ENCODE peak calls at places on chromosomes 5 and 9, in ten cellular contexts. One of them, this sample, is unnamed.

GRCh38 chr5:38847549-38848341 is 1.9 kb downstream of the OSMR start:
- DNase-seq in adrenal gland: no peak
- DNase-seq in lower lobe of right lung: no peak
- DNase-seq in ovary: no peak
- DNase-seq in psoas muscle: no peak
- DNase-seq in sigmoid colon: no peak
- DNase-seq in ascending aorta: no peak
- DNase-seq in A673: no peak
- DNase-seq in cardiac muscle cell: no peak
- DNase-seq in astrocyte: peak; percentile 64
- DNase-seq in this sample: no peak

GRCh38 chr5:98734646-98735045 is 38.8 kb upstream of the RGMB start:
- DNase-seq in sigmoid colon: no peak
- DNase-seq in A673: peak; percentile 14
- DNase-seq in adrenal gland: no peak
- DNase-seq in cardiac muscle cell: no peak
- DNase-seq in psoas muscle: no peak
- DNase-seq in lower lobe of right lung: no peak
- DNase-seq in ascending aorta: no peak
- DNase-seq in astrocyte: no peak
- DNase-seq in ovary: no peak
- DNase-seq in this sample: no peak

GRCh38 chr5:74316064-74316586 is 324.4 kb downstream of the ENC1 start:
- DNase-seq in A673: peak; percentile 10
- DNase-seq in cardiac muscle cell: no peak
- DNase-seq in ovary: no peak
- DNase-seq in psoas muscle: peak; percentile 22
- DNase-seq in astrocyte: peak; percentile 98
- DNase-seq in adrenal gland: peak; percentile 40
- DNase-seq in ascending aorta: peak; percentile 90
- DNase-seq in lower lobe of right lung: no peak
- DNase-seq in sigmoid colon: no peak
- DNase-seq in this sample: peak; percentile 61

GRCh38 chr9:105828596-105829213 is 134.4 kb downstream of the TMEM38B start:
- DNase-seq in lower lobe of right lung: no peak
- DNase-seq in sigmoid colon: no peak
- DNase-seq in cardiac muscle cell: no peak
- DNase-seq in psoas muscle: no peak
- DNase-seq in astrocyte: no peak
- DNase-seq in A673: no peak
- DNase-seq in adrenal gland: no peak
- DNase-seq in ascending aorta: no peak
- DNase-seq in ovary: no peak
- DNase-seq in this sample: no peak

GRCh38 chr5:16773990-16774389 is 157.2 kb upstream of the RETREG1 start:
- DNase-seq in ascending aorta: no peak
- DNase-seq in psoas muscle: no peak
- DNase-seq in cardiac muscle cell: no peak
- DNase-seq in ovary: no peak
- DNase-seq in lower lobe of right lung: no peak
- DNase-seq in A673: peak; percentile 73
- DNase-seq in astrocyte: peak; percentile 6
- DNase-seq in sigmoid colon: no peak
- DNase-seq in adrenal gland: no peak
- DNase-seq in this sample: no peak

GRCh38 chr5:119333421-119333851 is 22.4 kb upstream of the TNFAIP8 start:
- DNase-seq in ovary: no peak
- DNase-seq in A673: no peak
- DNase-seq in psoas muscle: no peak
- DNase-seq in cardiac muscle cell: no peak
- DNase-seq in adrenal gland: no peak
- DNase-seq in sigmoid colon: no peak
- DNase-seq in astrocyte: no peak
- DNase-seq in ascending aorta: no peak
- DNase-seq in lower lobe of right lung: no peak
- DNase-seq in this sample: no peak

GRCh38 chr5:127298623-127299022 is 8.0 kb downstream of the MEGF10 start:
- DNase-seq in sigmoid colon: no peak
- DNase-seq in ovary: no peak
- DNase-seq in adrenal gland: no peak
- DNase-seq in cardiac muscle cell: no peak
- DNase-seq in A673: no peak
- DNase-seq in lower lobe of right lung: no peak
- DNase-seq in ascending aorta: no peak
- DNase-seq in astrocyte: no peak
- DNase-seq in psoas muscle: no peak
- DNase-seq in this sample: no peak

GRCh38 chr9:114674798-114675554 is 7.0 kb downstream of the TEX48 start:
- DNase-seq in sigmoid colon: no peak
- DNase-seq in cardiac muscle cell: no peak
- DNase-seq in A673: no peak
- DNase-seq in astrocyte: peak; percentile 56
- DNase-seq in psoas muscle: no peak
- DNase-seq in ovary: no peak
- DNase-seq in ascending aorta: no peak
- DNase-seq in adrenal gland: no peak
- DNase-seq in lower lobe of right lung: no peak
- DNase-seq in this sample: no peak

GRCh38 chr5:141779642-141780041 is 97.6 kb upstream of the ARAP3 start:
- DNase-seq in sigmoid colon: peak; percentile 76
- DNase-seq in psoas muscle: peak; percentile 34
- DNase-seq in A673: no peak
- DNase-seq in ascending aorta: no peak
- DNase-seq in ovary: no peak
- DNase-seq in astrocyte: peak; percentile 75
- DNase-seq in cardiac muscle cell: no peak
- DNase-seq in lower lobe of right lung: no peak
- DNase-seq in adrenal gland: no peak
- DNase-seq in this sample: no peak

GRCh38 chr9:126327750-126328120 is 1.1 kb downstream of the MVB12B start:
- DNase-seq in sigmoid colon: no peak
- DNase-seq in lower lobe of right lung: no peak
- DNase-seq in A673: no peak
- DNase-seq in ovary: no peak
- DNase-seq in adrenal gland: no peak
- DNase-seq in astrocyte: no peak
- DNase-seq in ascending aorta: no peak
- DNase-seq in psoas muscle: no peak
- DNase-seq in cardiac muscle cell: no peak
- DNase-seq in this sample: no peak

GRCh38 chr5:72152506-72152905 is 45.2 kb downstream of the MAP1B start:
- DNase-seq in adrenal gland: no peak
- DNase-seq in astrocyte: peak; percentile 45
- DNase-seq in A673: no peak
- DNase-seq in lower lobe of right lung: no peak
- DNase-seq in ovary: no peak
- DNase-seq in ascending aorta: no peak
- DNase-seq in sigmoid colon: no peak
- DNase-seq in psoas muscle: no peak
- DNase-seq in cardiac muscle cell: no peak
- DNase-seq in this sample: no peak

GRCh38 chr9:108093773-108094675 is 604.5 kb upstream of the KLF4 start:
- DNase-seq in adrenal gland: no peak
- DNase-seq in astrocyte: peak; percentile 98
- DNase-seq in ovary: no peak
- DNase-seq in sigmoid colon: no peak
- DNase-seq in lower lobe of right lung: no peak
- DNase-seq in cardiac muscle cell: no peak
- DNase-seq in A673: no peak
- DNase-seq in ascending aorta: no peak
- DNase-seq in psoas muscle: no peak
- DNase-seq in this sample: no peak

GRCh38 chr9:122200960-122201635 is 27.7 kb downstream of the LHX6 start:
- DNase-seq in lower lobe of right lung: no peak
- DNase-seq in adrenal gland: no peak
- DNase-seq in A673: no peak
- DNase-seq in ovary: no peak
- DNase-seq in sigmoid colon: no peak
- DNase-seq in astrocyte: peak; percentile 52
- DNase-seq in cardiac muscle cell: no peak
- DNase-seq in ascending aorta: no peak
- DNase-seq in psoas muscle: peak; percentile 58
- DNase-seq in this sample: no peak

GRCh38 chr5:114434396-114435219 is 72.7 kb downstream of the KCNN2 start:
- DNase-seq in cardiac muscle cell: no peak
- DNase-seq in sigmoid colon: no peak
- DNase-seq in ovary: no peak
- DNase-seq in psoas muscle: no peak
- DNase-seq in adrenal gland: no peak
- DNase-seq in ascending aorta: no peak
- DNase-seq in A673: no peak
- DNase-seq in lower lobe of right lung: no peak
- DNase-seq in astrocyte: no peak
- DNase-seq in this sample: no peak

GRCh38 chr5:59591162-59591561 is 302.4 kb downstream of the PDE4D start:
- DNase-seq in adrenal gland: no peak
- DNase-seq in psoas muscle: no peak
- DNase-seq in A673: no peak
- DNase-seq in lower lobe of right lung: no peak
- DNase-seq in sigmoid colon: no peak
- DNase-seq in ascending aorta: no peak
- DNase-seq in astrocyte: no peak
- DNase-seq in cardiac muscle cell: no peak
- DNase-seq in ovary: no peak
- DNase-seq in this sample: no peak

GRCh38 chr5:83265318-83265717 is 188.0 kb downstream of the XRCC4 start:
- DNase-seq in ascending aorta: no peak
- DNase-seq in astrocyte: peak; percentile 66
- DNase-seq in sigmoid colon: no peak
- DNase-seq in adrenal gland: no peak
- DNase-seq in ovary: no peak
- DNase-seq in lower lobe of right lung: no peak
- DNase-seq in cardiac muscle cell: peak; percentile 15
- DNase-seq in psoas muscle: no peak
- DNase-seq in A673: no peak
- DNase-seq in this sample: peak; percentile 63

DNA sequence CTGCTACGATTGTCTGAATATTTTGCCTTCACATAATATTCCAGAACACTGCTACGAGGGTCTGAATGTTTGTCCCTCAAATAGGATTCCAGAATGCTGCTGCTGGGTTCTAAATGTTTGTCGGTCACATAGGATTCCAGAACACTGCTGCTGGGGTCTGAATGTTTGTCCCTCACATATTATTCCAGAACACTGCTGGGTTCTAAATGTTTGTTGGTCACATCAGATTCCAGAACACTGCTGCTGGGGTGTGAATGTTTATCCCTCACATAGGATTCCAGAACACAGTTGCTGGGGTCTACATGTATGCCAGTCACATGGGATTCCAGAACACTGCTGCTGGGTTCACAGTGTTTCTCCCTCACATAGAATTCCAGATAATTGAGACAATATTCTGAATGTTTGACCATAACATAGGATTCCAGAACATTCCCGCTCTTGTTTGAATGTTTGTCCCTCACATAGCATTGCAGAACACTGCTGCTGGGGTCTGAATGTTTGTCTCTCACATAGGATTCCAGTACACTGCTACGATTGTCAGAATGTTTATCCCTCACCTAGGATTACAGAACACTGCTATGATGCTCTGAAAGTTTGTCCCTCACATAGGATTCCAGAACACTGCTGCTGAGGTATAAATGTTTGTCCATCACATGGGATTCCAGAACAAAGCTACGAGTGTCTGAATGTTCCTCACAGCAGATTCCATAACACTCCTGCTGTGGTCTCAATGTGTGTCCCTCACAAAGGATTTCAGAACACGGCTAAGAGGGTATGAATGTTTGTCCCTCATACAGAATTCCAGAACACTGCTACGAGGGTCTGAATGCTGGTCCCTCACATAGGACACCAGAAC is 201.8 kb downstream of the FOXD4L6 start:
- DNase-seq in ovary: no peak
- DNase-seq in cardiac muscle cell: no peak
- DNase-seq in astrocyte: no peak
- DNase-seq in sigmoid colon: no peak
- DNase-seq in A673: no peak
- DNase-seq in ascending aorta: no peak
- DNase-seq in psoas muscle: no peak
- DNase-seq in adrenal gland: no peak
- DNase-seq in lower lobe of right lung: no peak
- DNase-seq in this sample: no peak
- H3K9me3 ChIP-seq in ovary: peaks cover 56% of the 10 kb centered on the region
- H3K9me3 ChIP-seq in cardiac muscle cell: peaks cover 48% of the 10 kb centered on the region
- H3K9me3 ChIP-seq in astrocyte: peaks cover 42% of the 10 kb centered on the region
- H3K9me3 ChIP-seq in sigmoid colon: peaks cover 61% of the 10 kb centered on the region
- H3K9me3 ChIP-seq in A673: peaks cover 16% of the 10 kb centered on the region
- H3K9me3 ChIP-seq in ascending aorta: peaks cover 79% of the 10 kb centered on the region
- H3K9me3 ChIP-seq in psoas muscle: peaks cover 75% of the 10 kb centered on the region
- H3K9me3 ChIP-seq in adrenal gland: peaks cover 48% of the 10 kb centered on the region
- H3K9me3 ChIP-seq in lower lobe of right lung: peaks cover 73% of the 10 kb centered on the region
- H3K9me3 ChIP-seq in this sample: peaks cover 7% of the 10 kb centered on the region

DNA sequence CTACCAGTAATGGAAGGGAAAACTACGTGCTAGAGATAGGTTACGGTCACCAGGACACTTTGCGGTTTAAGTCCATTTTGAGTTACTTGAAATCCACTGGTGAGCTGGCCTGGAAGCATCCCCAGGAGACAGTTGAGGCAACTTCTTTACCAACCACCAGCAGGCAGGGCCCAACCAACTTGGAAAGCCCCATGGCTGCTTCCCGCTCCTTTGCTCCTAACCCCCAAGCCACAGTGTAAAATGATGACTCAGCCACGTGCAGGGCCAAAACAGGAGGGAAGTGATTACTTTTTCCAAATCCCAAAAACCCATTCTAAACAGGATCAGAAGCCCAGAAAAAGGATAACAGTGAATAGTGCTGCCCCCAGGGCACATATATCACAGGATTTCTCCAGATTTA is 87.4 kb downstream of the PAX5 start:
- DNase-seq in adrenal gland: no peak
- DNase-seq in ascending aorta: no peak
- DNase-seq in A673: no peak
- DNase-seq in psoas muscle: no peak
- DNase-seq in astrocyte: peak; percentile 36
- DNase-seq in cardiac muscle cell: no peak
- DNase-seq in ovary: no peak
- DNase-seq in lower lobe of right lung: no peak
- DNase-seq in sigmoid colon: peak; percentile 26
- DNase-seq in this sample: no peak
- TF ChIP-seq CTCF in adrenal gland: no peak
- TF ChIP-seq CTCF in ascending aorta: no peak
- TF ChIP-seq CTCF in A673: no peak
- TF ChIP-seq CTCF in psoas muscle: no peak
- TF ChIP-seq CTCF in astrocyte: no peak
- TF ChIP-seq CTCF in cardiac muscle cell: no peak
- TF ChIP-seq CTCF in ovary: no peak
- TF ChIP-seq CTCF in lower lobe of right lung: no peak
- TF ChIP-seq CTCF in sigmoid colon: no peak
- TF ChIP-seq CTCF in this sample: no peak

GRCh38 chr9:98808411-98808815 is 943 bp downstream of the GALNT12 start:
- DNase-seq in adrenal gland: no peak
- DNase-seq in A673: no peak
- DNase-seq in ovary: peak; percentile 45
- DNase-seq in astrocyte: no peak
- DNase-seq in psoas muscle: no peak
- DNase-seq in ascending aorta: no peak
- DNase-seq in lower lobe of right lung: peak; percentile 90
- DNase-seq in cardiac muscle cell: no peak
- DNase-seq in sigmoid colon: peak; percentile 75
- DNase-seq in this sample: no peak
- H3K4me3 ChIP-seq in adrenal gland: no peak overlapping the region
- H3K4me3 ChIP-seq in A673: peak overlapping the region; percentile 41
- H3K4me3 ChIP-seq in ovary: peak overlapping the region; percentile 42
- H3K4me3 ChIP-seq in astrocyte: peak overlapping the region; percentile 55
- H3K4me3 ChIP-seq in psoas muscle: peak overlapping the region; percentile 62
- H3K4me3 ChIP-seq in ascending aorta: peak overlapping the region; percentile 67
- H3K4me3 ChIP-seq in lower lobe of right lung: peak overlapping the region; percentile 63
- H3K4me3 ChIP-seq in cardiac muscle cell: peak overlapping the region; percentile 52
- H3K4me3 ChIP-seq in sigmoid colon: peak overlapping the region; percentile 62
- H3K4me3 ChIP-seq in this sample: no peak overlapping the region

GRCh38 chr5:3221432-3221831 is 374.2 kb upstream of the IRX1 start:
- DNase-seq in ovary: no peak
- DNase-seq in astrocyte: no peak
- DNase-seq in adrenal gland: no peak
- DNase-seq in ascending aorta: no peak
- DNase-seq in lower lobe of right lung: no peak
- DNase-seq in psoas muscle: no peak
- DNase-seq in sigmoid colon: no peak
- DNase-seq in cardiac muscle cell: no peak
- DNase-seq in A673: no peak
- DNase-seq in this sample: no peak
- H3K9me3 ChIP-seq in ovary: no peaks in the 10 kb centered on the region
- H3K9me3 ChIP-seq in astrocyte: peaks cover 4% of the 10 kb centered on the region
- H3K9me3 ChIP-seq in adrenal gland: no peaks in the 10 kb centered on the region
- H3K9me3 ChIP-seq in ascending aorta: no peaks in the 10 kb centered on the region
- H3K9me3 ChIP-seq in lower lobe of right lung: no peaks in the 10 kb centered on the region
- H3K9me3 ChIP-seq in psoas muscle: no peaks in the 10 kb centered on the region
- H3K9me3 ChIP-seq in sigmoid colon: no peaks in the 10 kb centered on the region
- H3K9me3 ChIP-seq in cardiac muscle cell: no peaks in the 10 kb centered on the region
- H3K9me3 ChIP-seq in A673: peaks cover 40% of the 10 kb centered on the region
- H3K9me3 ChIP-seq in this sample: no peaks in the 10 kb centered on the region

This sample was measured in BE2C.